ENCODE peak calls at places on chromosomes 13 and 19, in ten cellular contexts. S is HFF-Myc, K is neural progenitor cell, B is uterus, T is mucosa of descending colon, V is GM12865, Z is cardiac fibroblast, I is endodermal cell, D is HCT116, C is AG04450. M is an unnamed sample.

GRCh38 chr19:49210108-49210900 is 52.7 kb downstream of the TRPM4 start:
- DNase-seq in S (no peak), K (peak; percentile 94), B (peak; percentile 32), T (peak; percentile 61), V (peak; percentile 37), Z (no peak), I (peak; percentile 99), D (no peak), C (no peak), M (peak; percentile 41)

GRCh38 chr13:113875829-113876228 is 12.0 kb upstream of the GAS6 start:
- DNase-seq in S (no peak), K (no peak), B (no peak), T (no peak), V (peak; percentile 45), Z (no peak), I (no peak), D (no peak), C (no peak), M (no peak)

GRCh38 chr13:99293178-99293577 is 14.0 kb downstream of the GPR183 start:
- DNase-seq in S (no peak), K (no peak), B (no peak), T (no peak), V (no peak), Z (no peak), I (no peak), D (no peak), C (no peak), M (no peak)

GRCh38 chr13:23612182-23612581 is 42.0 kb downstream of the TNFRSF19 start:
- DNase-seq in S (no peak), K (no peak), B (no peak), T (no peak), V (no peak), Z (no peak), I (no peak), D (no peak), C (no peak), M (no peak)

GRCh38 chr13:59946924-59947323 is 216.8 kb downstream of the DIAPH3 start:
- DNase-seq in S (no peak), K (no peak), B (no peak), T (no peak), V (no peak), Z (peak; percentile 52), I (no peak), D (no peak), C (no peak), M (no peak)

GRCh38 chr19:7947939-7948338 is 4.5 kb upstream of the TIMM44 start:
- DNase-seq in S (no peak), K (no peak), B (no peak), T (no peak), V (no peak), Z (no peak), I (no peak), D (no peak), C (no peak), M (peak; percentile 72)

GRCh38 chr19:4758082-4758481 is 33.5 kb upstream of the FEM1A start:
- DNase-seq in S (no peak), K (no peak), B (no peak), T (no peak), V (no peak), Z (no peak), I (no peak), D (no peak), C (no peak), M (no peak)

GRCh38 chr19:54470991-54471782 is 1.9 kb downstream of the CDC42EP5 start:
- DNase-seq in S (no peak), K (peak; percentile 49), B (no peak), T (peak; percentile 75), V (no peak), Z (no peak), I (peak; percentile 72), D (no peak), C (no peak), M (peak; percentile 47)

GRCh38 chr19:41521860-41522555 is 54.0 kb upstream of the CEACAM21 start:
- DNase-seq in S (no peak), K (peak; percentile 17), B (no peak), T (no peak), V (peak; percentile 42), Z (no peak), I (peak; percentile 65), D (no peak), C (no peak), M (no peak)

GRCh38 chr13:91142572-91142971 is 204.9 kb upstream of the MIR17HG start:
- DNase-seq in S (no peak), K (no peak), B (no peak), T (no peak), V (no peak), Z (peak; percentile 36), I (no peak), D (no peak), C (no peak), M (peak; percentile 44)

GRCh38 chr19:49923055-49924003 is 5.7 kb upstream of the ATF5 start:
- DNase-seq in S (no peak), K (no peak), B (no peak), T (peak; percentile 48), V (no peak), Z (no peak), I (peak; percentile 30), D (no peak), C (no peak), M (no peak)

GRCh38 chr19:16019691-16020448 is 56.4 kb upstream of the TPM4 start:
- DNase-seq in S (no peak), K (no peak), B (no peak), T (no peak), V (no peak), Z (no peak), I (peak; percentile 29), D (no peak), C (no peak), M (no peak)

GRCh38 chr13:112688560-112689497 is 1.0 kb upstream of the ATP11A start:
- DNase-seq in S (no peak), K (peak; percentile 58), B (no peak), T (no peak), V (peak; percentile 60), Z (no peak), I (peak; percentile 82), D (no peak), C (no peak), M (no peak)

GRCh38 chr19:52322429-52322828 is 13.6 kb upstream of the ZNF610 start:
- DNase-seq in S (no peak), K (no peak), B (no peak), T (no peak), V (no peak), Z (no peak), I (no peak), D (no peak), C (no peak), M (no peak)
- H3K4me3 ChIP-seq in S (no peak overlapping the region), K (peak overlapping the region; percentile 0), B (no peak overlapping the region), T (no peak overlapping the region), V (no peak overlapping the region), Z (no peak overlapping the region), I (peak overlapping the region; percentile 51), D (no peak overlapping the region), C (no peak overlapping the region), M (no peak overlapping the region)

GRCh38 chr13:77506874-77507273 is 28.6 kb upstream of the SCEL start:
- DNase-seq in S (no peak), K (no peak), B (no peak), T (no peak), V (no peak), Z (peak; percentile 1), I (no peak), D (peak; percentile 7), C (no peak), M (no peak)
- TF ChIP-seq CTCF in S (no peak), K (peak; percentile 15), B (no peak), T (no peak), V (no peak), Z (no peak), I (peak; percentile 44), D (peak; percentile 10), C (peak; percentile 25), M (peak; percentile 16)

GRCh38 chr19:29886535-29886934 is 55.5 kb upstream of the URI1 start:
- DNase-seq in S (no peak), K (no peak), B (no peak), T (no peak), V (no peak), Z (no peak), I (no peak), D (no peak), C (no peak), M (no peak)
- H3K4me3 ChIP-seq in S (no peak overlapping the region), K (no peak overlapping the region), B (no peak overlapping the region), T (no peak overlapping the region), V (no peak overlapping the region), Z (no peak overlapping the region), I (no peak overlapping the region), D (no peak overlapping the region), C (no peak overlapping the region), M (no peak overlapping the region)

GRCh38 chr13:102089177-102089576 is 312.7 kb downstream of the FGF14 start:
- DNase-seq in S (no peak), K (no peak), B (no peak), T (no peak), V (no peak), Z (no peak), I (no peak), D (no peak), C (no peak), M (peak; percentile 25)
- TF ChIP-seq CTCF in S (no peak), K (peak; percentile 39), B (no peak), T (no peak), V (no peak), Z (peak; percentile 7), I (peak; percentile 53), D (no peak), C (peak; percentile 6), M (peak; percentile 43)